ENCODE peak calls at places on chromosome 3, in eight cellular contexts. Q is NCI-H446 treated with DMSO at 0.1 percent for 48 hours; P is cardiac fibroblast; H is SK-N-DZ; D is NCI-H460; W is A172; Y is astrocyte of the spinal cord; I is effector memory CD4-positive, alpha-beta T cell. C is an unnamed sample.

GRCh38 chr3:6601374-6601773 is 259.5 kb upstream of the GRM7 start:
- DNase-seq in P (no peak), D (no peak), H (no peak), Y (no peak), W (no peak), I (no peak), Q (no peak), C (no peak)

GRCh38 chr3:71258116-71258515 is 325.4 kb downstream of the FOXP1 start:
- DNase-seq in I (no peak), Y (peak), P (peak), W (peak), Q (no peak), H (no peak), D (no peak), C (no peak)

GRCh38 chr3:162370136-162370535 is 873.5 kb downstream of the OTOL1 start:
- DNase-seq in H (no peak), D (no peak), I (no peak), P (no peak), Y (no peak), W (no peak), Q (no peak), C (no peak)

GRCh38 chr3:127077068-127077467 is 94.2 kb downstream of the PLXNA1 start:
- DNase-seq in W (no peak), I (no peak), H (no peak), Q (no peak), Y (no peak), P (no peak), D (no peak), C (no peak)

GRCh38 chr3:127445581-127446368 is 144.8 kb downstream of the TPRA1 start:
- DNase-seq in P (no peak), I (no peak), D (no peak), H (no peak), W (no peak), Q (no peak), Y (no peak), C (no peak)

GRCh38 chr3:18510947-18511346 is 85.8 kb upstream of the SATB1 start:
- DNase-seq in P (no peak), Q (no peak), W (no peak), Y (no peak), H (no peak), D (no peak), I (no peak), C (no peak)

GRCh38 chr3:72692959-72693518 is 155.2 kb downstream of the SHQ1 start:
- DNase-seq in Q (no peak), P (no peak), W (no peak), Y (no peak), I (no peak), D (no peak), H (no peak), C (no peak)

GRCh38 chr3:8239718-8240698 is 261.6 kb upstream of the LMCD1 start:
- DNase-seq in Y (peak), D (peak), P (peak), I (no peak), Q (no peak), W (peak), H (peak), C (peak)

GRCh38 chr3:9175421-9175820 is 74.0 kb downstream of the SRGAP3 start:
- DNase-seq in D (no peak), Y (no peak), Q (no peak), W (peak), I (no peak), H (no peak), P (peak), C (no peak)

GRCh38 chr3:14347110-14347509 is 55.3 kb upstream of the SLC6A6 start:
- DNase-seq in D (no peak), P (no peak), W (no peak), Q (no peak), Y (no peak), H (no peak), I (no peak), C (no peak)

GRCh38 chr3:158330820-158331219 is 220.9 kb downstream of the RSRC1 start:
- DNase-seq in Y (no peak), H (no peak), D (no peak), Q (no peak), P (peak), I (no peak), W (peak), C (no peak)

GRCh38 chr3:23646201-23646955 is 159.4 kb upstream of the UBE2E1 start:
- DNase-seq in H (no peak), P (no peak), W (no peak), I (no peak), Y (no peak), Q (no peak), D (no peak), C (no peak)

GRCh38 chr3:123444023-123444422 is 4.9 kb downstream of the ADCY5 start:
- DNase-seq in Q (peak), I (no peak), W (no peak), Y (no peak), H (peak), D (no peak), P (no peak), C (peak)

GRCh38 chr3:129547241-129547640 is 4.3 kb downstream of the H1-8 start:
- DNase-seq in W (no peak), P (no peak), Y (no peak), D (no peak), H (no peak), Q (no peak), I (no peak), C (no peak)

GRCh38 chr3:104943931-104944330 is 422.8 kb upstream of the ALCAM start:
- DNase-seq in Q (no peak), I (no peak), Y (no peak), W (no peak), P (peak), D (no peak), H (no peak), C (no peak)

GRCh38 chr3:177714945-177715344 is 517.7 kb upstream of the TBL1XR1 start:
- DNase-seq in D (no peak), P (no peak), I (no peak), Q (no peak), Y (no peak), W (no peak), H (no peak), C (no peak)

GRCh38 chr3:52291508-52292181 is 4.0 kb downstream of the GLYCTK start:
- DNase-seq in D (no peak), W (no peak), I (no peak), H (no peak), Y (no peak), P (no peak), Q (no peak), C (peak)